ENCODE peak calls at places on chromosomes 12 and 14, in nine cellular contexts. One of them, this sample, is unnamed.

GRCh38 chr12:100860611-100861010 is 66.0 kb downstream of the ANO4 start:
- DNase-seq in RWPE1: no peak
- DNase-seq in kidney epithelial cell: no peak
- DNase-seq in upper lobe of left lung: no peak
- DNase-seq in HFFc6: no peak
- DNase-seq in PC-9: no peak
- DNase-seq in testis: no peak
- DNase-seq in IMR-90: no peak
- DNase-seq in glutamatergic neuron: no peak
- DNase-seq in this sample: no peak

GRCh38 chr12:106580671-106581508 is 1.9 kb upstream of the RFX4 start:
- DNase-seq in kidney epithelial cell: no peak
- DNase-seq in testis: no peak
- DNase-seq in HFFc6: no peak
- DNase-seq in IMR-90: no peak
- DNase-seq in upper lobe of left lung: peak
- DNase-seq in glutamatergic neuron: no peak
- DNase-seq in RWPE1: no peak
- DNase-seq in PC-9: no peak
- DNase-seq in this sample: no peak

GRCh38 chr14:59275668-59276067 is 87.2 kb downstream of the DAAM1 start:
- DNase-seq in kidney epithelial cell: peak
- DNase-seq in IMR-90: peak
- DNase-seq in testis: no peak
- DNase-seq in PC-9: no peak
- DNase-seq in RWPE1: peak
- DNase-seq in upper lobe of left lung: no peak
- DNase-seq in glutamatergic neuron: no peak
- DNase-seq in HFFc6: peak
- DNase-seq in this sample: no peak

GRCh38 chr14:73810478-73811163 is 41.0 kb upstream of the PTGR2 start:
- DNase-seq in kidney epithelial cell: no peak
- DNase-seq in RWPE1: no peak
- DNase-seq in upper lobe of left lung: no peak
- DNase-seq in PC-9: no peak
- DNase-seq in glutamatergic neuron: no peak
- DNase-seq in testis: no peak
- DNase-seq in IMR-90: no peak
- DNase-seq in HFFc6: no peak
- DNase-seq in this sample: no peak

GRCh38 chr12:73266206-73266605 is 994.0 kb downstream of the TRHDE start:
- DNase-seq in kidney epithelial cell: no peak
- DNase-seq in IMR-90: no peak
- DNase-seq in testis: no peak
- DNase-seq in PC-9: no peak
- DNase-seq in RWPE1: no peak
- DNase-seq in glutamatergic neuron: no peak
- DNase-seq in upper lobe of left lung: no peak
- DNase-seq in HFFc6: no peak
- DNase-seq in this sample: no peak

GRCh38 chr12:123269395-123269892 is 2.2 kb downstream of the CDK2AP1 start:
- DNase-seq in RWPE1: no peak
- DNase-seq in testis: peak
- DNase-seq in HFFc6: peak
- DNase-seq in PC-9: no peak
- DNase-seq in IMR-90: peak
- DNase-seq in glutamatergic neuron: peak
- DNase-seq in kidney epithelial cell: no peak
- DNase-seq in upper lobe of left lung: peak
- DNase-seq in this sample: peak

GRCh38 chr12:76549131-76549530 is 10.4 kb downstream of the OSBPL8 start:
- DNase-seq in upper lobe of left lung: no peak
- DNase-seq in PC-9: no peak
- DNase-seq in testis: no peak
- DNase-seq in IMR-90: peak
- DNase-seq in HFFc6: no peak
- DNase-seq in glutamatergic neuron: no peak
- DNase-seq in RWPE1: no peak
- DNase-seq in kidney epithelial cell: no peak
- DNase-seq in this sample: no peak

GRCh38 chr12:80679346-80680131 is 27.9 kb upstream of the MYF6 start:
- DNase-seq in PC-9: no peak
- DNase-seq in glutamatergic neuron: no peak
- DNase-seq in HFFc6: no peak
- DNase-seq in testis: no peak
- DNase-seq in RWPE1: no peak
- DNase-seq in IMR-90: no peak
- DNase-seq in upper lobe of left lung: no peak
- DNase-seq in kidney epithelial cell: no peak
- DNase-seq in this sample: no peak

GRCh38 chr14:77579065-77579464 is 37.4 kb downstream of the SPTLC2 start:
- DNase-seq in kidney epithelial cell: no peak
- DNase-seq in IMR-90: peak
- DNase-seq in upper lobe of left lung: no peak
- DNase-seq in glutamatergic neuron: no peak
- DNase-seq in testis: no peak
- DNase-seq in HFFc6: peak
- DNase-seq in PC-9: no peak
- DNase-seq in RWPE1: no peak
- DNase-seq in this sample: no peak

GRCh38 chr12:49057888-49058287 is 2.7 kb downstream of the KMT2D start:
- DNase-seq in glutamatergic neuron: no peak
- DNase-seq in kidney epithelial cell: no peak
- DNase-seq in IMR-90: no peak
- DNase-seq in upper lobe of left lung: no peak
- DNase-seq in PC-9: no peak
- DNase-seq in RWPE1: no peak
- DNase-seq in testis: no peak
- DNase-seq in HFFc6: no peak
- DNase-seq in this sample: no peak

GRCh38 chr12:85642810-85643209 is 193.4 kb downstream of the RASSF9 start:
- DNase-seq in RWPE1: no peak
- DNase-seq in glutamatergic neuron: no peak
- DNase-seq in upper lobe of left lung: no peak
- DNase-seq in PC-9: no peak
- DNase-seq in testis: no peak
- DNase-seq in kidney epithelial cell: no peak
- DNase-seq in IMR-90: peak
- DNase-seq in HFFc6: peak
- DNase-seq in this sample: no peak

GRCh38 chr14:58755026-58755929 is 117.5 kb downstream of the DACT1 start:
- DNase-seq in HFFc6: no peak
- DNase-seq in upper lobe of left lung: no peak
- DNase-seq in RWPE1: no peak
- DNase-seq in glutamatergic neuron: no peak
- DNase-seq in PC-9: no peak
- DNase-seq in kidney epithelial cell: no peak
- DNase-seq in IMR-90: no peak
- DNase-seq in testis: no peak
- DNase-seq in this sample: no peak

GRCh38 chr12:59030415-59030814 is 110.1 kb upstream of the LRIG3 start:
- DNase-seq in glutamatergic neuron: no peak
- DNase-seq in PC-9: no peak
- DNase-seq in HFFc6: no peak
- DNase-seq in IMR-90: no peak
- DNase-seq in testis: no peak
- DNase-seq in kidney epithelial cell: no peak
- DNase-seq in upper lobe of left lung: no peak
- DNase-seq in RWPE1: no peak
- DNase-seq in this sample: no peak

GRCh38 chr14:35341454-35342159 is 49.4 kb downstream of the PSMA6 start:
- DNase-seq in kidney epithelial cell: peak
- DNase-seq in HFFc6: peak
- DNase-seq in IMR-90: peak
- DNase-seq in upper lobe of left lung: peak
- DNase-seq in glutamatergic neuron: peak
- DNase-seq in testis: peak
- DNase-seq in RWPE1: peak
- DNase-seq in PC-9: peak
- DNase-seq in this sample: no peak

DNA sequence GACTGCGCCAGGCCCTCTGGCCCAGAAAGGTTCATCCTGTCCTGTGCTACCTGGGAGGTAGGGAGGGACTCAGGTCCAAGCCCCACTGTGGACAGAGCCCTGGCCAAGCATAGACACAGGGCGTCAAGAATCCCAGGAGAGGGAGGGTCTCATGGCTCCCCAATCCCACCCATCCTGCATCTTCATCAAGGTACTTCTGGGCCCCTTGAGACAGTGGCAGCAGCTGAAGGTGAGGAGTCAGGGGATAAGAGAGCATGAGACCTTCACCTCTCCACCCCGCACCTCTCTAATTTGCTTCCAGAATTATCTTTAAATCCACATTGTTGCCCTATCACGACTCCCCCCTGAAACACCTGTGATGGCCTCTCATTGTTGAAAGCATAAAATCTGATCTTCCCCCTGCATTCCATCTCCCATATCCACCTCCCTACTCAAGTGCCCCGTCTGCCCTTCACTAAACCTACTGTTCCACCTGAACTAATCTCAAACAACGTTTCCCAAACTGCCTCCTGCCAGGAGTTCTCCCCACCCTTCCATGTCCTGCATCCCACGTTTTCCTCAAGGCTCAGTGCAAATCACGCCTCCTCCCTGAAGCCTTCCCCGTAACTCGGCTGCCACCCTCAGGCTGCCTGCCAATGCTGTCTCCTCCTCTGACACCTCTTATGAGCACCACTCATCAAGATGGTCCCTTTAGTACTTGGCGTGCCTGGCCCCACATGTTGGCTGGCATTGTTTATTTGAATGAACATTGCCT is 27.1 kb downstream of the KRT18 start:
- DNase-seq in kidney epithelial cell: no peak
- DNase-seq in upper lobe of left lung: no peak
- DNase-seq in testis: no peak
- DNase-seq in RWPE1: no peak
- DNase-seq in PC-9: peak
- DNase-seq in HFFc6: peak
- DNase-seq in IMR-90: peak
- DNase-seq in glutamatergic neuron: no peak
- DNase-seq in this sample: no peak
- TF ChIP-seq CTCF in kidney epithelial cell: peak
- TF ChIP-seq CTCF in upper lobe of left lung: no peak
- TF ChIP-seq CTCF in testis: no peak
- TF ChIP-seq CTCF in RWPE1: peak
- TF ChIP-seq CTCF in PC-9: peak
- TF ChIP-seq CTCF in HFFc6: peak
- TF ChIP-seq CTCF in IMR-90: peak
- TF ChIP-seq CTCF in glutamatergic neuron: no peak
- TF ChIP-seq CTCF in this sample: no peak

DNA sequence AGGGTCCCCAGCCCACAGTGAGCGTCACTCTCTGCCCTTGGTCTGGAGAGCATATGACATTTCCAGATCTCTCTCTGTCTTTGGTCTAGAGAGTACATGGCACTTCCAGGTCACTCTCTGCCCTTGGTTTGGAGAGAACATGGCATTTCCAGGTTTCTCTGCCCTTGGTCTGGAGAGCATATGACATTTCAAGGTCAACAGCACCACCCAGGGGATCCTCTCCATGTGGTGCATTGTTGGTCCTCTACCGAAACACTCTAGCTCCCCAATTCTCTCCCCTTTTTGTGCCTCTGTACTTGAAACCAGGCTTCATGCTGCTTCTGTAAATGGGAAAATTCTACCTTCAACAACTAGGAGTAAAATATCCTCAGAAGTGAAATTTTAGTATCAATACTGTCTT is 399.4 kb downstream of the NELL2 start:
- DNase-seq in PC-9: no peak
- DNase-seq in HFFc6: no peak
- DNase-seq in IMR-90: no peak
- DNase-seq in upper lobe of left lung: no peak
- DNase-seq in RWPE1: no peak
- DNase-seq in testis: no peak
- DNase-seq in kidney epithelial cell: no peak
- DNase-seq in glutamatergic neuron: no peak
- DNase-seq in this sample: no peak
- TF ChIP-seq CTCF in PC-9: no peak
- TF ChIP-seq CTCF in HFFc6: no peak
- TF ChIP-seq CTCF in IMR-90: no peak
- TF ChIP-seq CTCF in upper lobe of left lung: no peak
- TF ChIP-seq CTCF in RWPE1: no peak
- TF ChIP-seq CTCF in testis: no peak
- TF ChIP-seq CTCF in kidney epithelial cell: no peak
- TF ChIP-seq CTCF in glutamatergic neuron: no peak
- TF ChIP-seq CTCF in this sample: no peak

GRCh38 chr14:70635971-70636595 is 5.6 kb upstream of the TTC9 start:
- DNase-seq in PC-9: no peak
- DNase-seq in IMR-90: no peak
- DNase-seq in RWPE1: peak
- DNase-seq in kidney epithelial cell: no peak
- DNase-seq in HFFc6: no peak
- DNase-seq in glutamatergic neuron: no peak
- DNase-seq in testis: no peak
- DNase-seq in upper lobe of left lung: no peak
- DNase-seq in this sample: no peak

DNA sequence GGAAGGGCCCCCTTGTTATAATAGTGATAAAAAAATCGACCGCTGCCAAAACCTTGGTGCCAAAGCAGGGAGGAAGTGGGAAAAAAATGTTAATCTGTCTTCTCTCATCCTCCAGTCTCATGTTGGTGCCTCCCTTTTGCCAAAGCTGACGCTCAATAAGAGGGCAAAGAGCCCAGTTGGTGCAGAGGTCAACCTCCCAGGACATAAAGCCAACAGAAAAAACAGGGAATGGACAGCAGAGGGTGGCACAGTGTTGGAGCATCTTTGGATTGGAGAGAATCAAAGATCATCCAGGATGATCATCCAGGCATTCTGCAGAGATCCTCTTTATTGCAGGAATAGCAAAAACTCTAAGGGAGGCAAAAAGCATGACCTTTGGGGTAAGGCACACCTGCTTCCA is 9.8 kb upstream of the TTC9 start:
- DNase-seq in testis: no peak
- DNase-seq in HFFc6: no peak
- DNase-seq in PC-9: no peak
- DNase-seq in glutamatergic neuron: no peak
- DNase-seq in RWPE1: no peak
- DNase-seq in kidney epithelial cell: no peak
- DNase-seq in IMR-90: no peak
- DNase-seq in upper lobe of left lung: no peak
- DNase-seq in this sample: no peak
- TF ChIP-seq CTCF in testis: no peak
- TF ChIP-seq CTCF in HFFc6: no peak
- TF ChIP-seq CTCF in PC-9: no peak
- TF ChIP-seq CTCF in glutamatergic neuron: no peak
- TF ChIP-seq CTCF in RWPE1: no peak
- TF ChIP-seq CTCF in kidney epithelial cell: no peak
- TF ChIP-seq CTCF in IMR-90: no peak
- TF ChIP-seq CTCF in upper lobe of left lung: no peak
- TF ChIP-seq CTCF in this sample: no peak

GRCh38 chr14:24874514-24875202 is 175.3 kb downstream of the STXBP6 start:
- DNase-seq in testis: no peak
- DNase-seq in HFFc6: no peak
- DNase-seq in glutamatergic neuron: no peak
- DNase-seq in IMR-90: no peak
- DNase-seq in upper lobe of left lung: no peak
- DNase-seq in PC-9: no peak
- DNase-seq in kidney epithelial cell: no peak
- DNase-seq in RWPE1: no peak
- DNase-seq in this sample: no peak
- TF ChIP-seq CTCF in testis: no peak
- TF ChIP-seq CTCF in HFFc6: no peak
- TF ChIP-seq CTCF in glutamatergic neuron: no peak
- TF ChIP-seq CTCF in IMR-90: no peak
- TF ChIP-seq CTCF in upper lobe of left lung: no peak
- TF ChIP-seq CTCF in PC-9: no peak
- TF ChIP-seq CTCF in kidney epithelial cell: no peak
- TF ChIP-seq CTCF in RWPE1: no peak
- TF ChIP-seq CTCF in this sample: no peak

This sample was measured in type B pancreatic cell.